ENCODE peak calls at places on chromosomes 3 and 15, in seven cellular contexts. One of them, this sample, is unnamed.

GRCh38 chr3:149726716-149727407 is 25.4 kb downstream of the COMMD2 start:
- DNase-seq in AG09309: no peak
- DNase-seq in upper lobe of right lung: no peak
- DNase-seq in BJ: no peak
- DNase-seq in endodermal cell: no peak
- DNase-seq in PC-3: peak; percentile 19
- DNase-seq in heart left ventricle: no peak
- DNase-seq in this sample: no peak

GRCh38 chr3:194275231-194275671 is 75.9 kb downstream of the CPN2 start:
- DNase-seq in AG09309: no peak
- DNase-seq in upper lobe of right lung: peak; percentile 23
- DNase-seq in BJ: no peak
- DNase-seq in endodermal cell: peak; percentile 64
- DNase-seq in PC-3: peak; percentile 8
- DNase-seq in heart left ventricle: no peak
- DNase-seq in this sample: no peak

GRCh38 chr3:66317750-66318366 is 97.1 kb downstream of the SLC25A26 start:
- DNase-seq in AG09309: no peak
- DNase-seq in upper lobe of right lung: no peak
- DNase-seq in BJ: no peak
- DNase-seq in endodermal cell: no peak
- DNase-seq in PC-3: no peak
- DNase-seq in heart left ventricle: no peak
- DNase-seq in this sample: no peak

GRCh38 chr15:92936138-92936537 is 36.0 kb downstream of the CHD2 start:
- DNase-seq in AG09309: no peak
- DNase-seq in upper lobe of right lung: no peak
- DNase-seq in BJ: no peak
- DNase-seq in endodermal cell: no peak
- DNase-seq in PC-3: no peak
- DNase-seq in heart left ventricle: no peak
- DNase-seq in this sample: no peak

GRCh38 chr3:120160050-120160449 is 65.8 kb upstream of the GSK3B start:
- DNase-seq in AG09309: peak; percentile 100
- DNase-seq in upper lobe of right lung: peak; percentile 79
- DNase-seq in BJ: peak; percentile 100
- DNase-seq in endodermal cell: no peak
- DNase-seq in PC-3: peak; percentile 99
- DNase-seq in heart left ventricle: no peak
- DNase-seq in this sample: peak; percentile 75

GRCh38 chr15:53068671-53069070 is 278.5 kb upstream of the ONECUT1 start:
- DNase-seq in AG09309: no peak
- DNase-seq in upper lobe of right lung: no peak
- DNase-seq in BJ: no peak
- DNase-seq in endodermal cell: no peak
- DNase-seq in PC-3: no peak
- DNase-seq in heart left ventricle: no peak
- DNase-seq in this sample: no peak

GRCh38 chr3:128935922-128936321 is 56.5 kb downstream of the ACAD9 start:
- DNase-seq in AG09309: no peak
- DNase-seq in upper lobe of right lung: no peak
- DNase-seq in BJ: no peak
- DNase-seq in endodermal cell: no peak
- DNase-seq in PC-3: no peak
- DNase-seq in heart left ventricle: no peak
- DNase-seq in this sample: no peak

GRCh38 chr3:117006123-117006522 is 296.5 kb downstream of the TUSC7 start:
- DNase-seq in AG09309: no peak
- DNase-seq in upper lobe of right lung: no peak
- DNase-seq in BJ: no peak
- DNase-seq in endodermal cell: no peak
- DNase-seq in PC-3: no peak
- DNase-seq in heart left ventricle: no peak
- DNase-seq in this sample: no peak

GRCh38 chr15:82093774-82094211 is 48.0 kb upstream of the MEX3B start:
- DNase-seq in AG09309: peak; percentile 69
- DNase-seq in upper lobe of right lung: no peak
- DNase-seq in BJ: no peak
- DNase-seq in endodermal cell: no peak
- DNase-seq in PC-3: peak; percentile 80
- DNase-seq in heart left ventricle: no peak
- DNase-seq in this sample: peak; percentile 51

GRCh38 chr15:76140069-76140454 is 80.3 kb downstream of the TMEM266 start:
- DNase-seq in AG09309: no peak
- DNase-seq in upper lobe of right lung: no peak
- DNase-seq in BJ: no peak
- DNase-seq in endodermal cell: peak; percentile 77
- DNase-seq in PC-3: no peak
- DNase-seq in heart left ventricle: peak; percentile 39
- DNase-seq in this sample: no peak

GRCh38 chr3:81581966-81582599 is 179.4 kb downstream of the GBE1 start:
- DNase-seq in AG09309: no peak
- DNase-seq in upper lobe of right lung: no peak
- DNase-seq in BJ: no peak
- DNase-seq in endodermal cell: peak; percentile 63
- DNase-seq in PC-3: peak; percentile 78
- DNase-seq in heart left ventricle: peak; percentile 19
- DNase-seq in this sample: peak; percentile 17

GRCh38 chr3:122298239-122298638 is 26.8 kb upstream of the CSTA start:
- DNase-seq in AG09309: no peak
- DNase-seq in upper lobe of right lung: no peak
- DNase-seq in BJ: no peak
- DNase-seq in endodermal cell: no peak
- DNase-seq in PC-3: peak; percentile 13
- DNase-seq in heart left ventricle: no peak
- DNase-seq in this sample: no peak

GRCh38 chr3:183213941-183214612 is 39.0 kb upstream of the B3GNT5 start:
- DNase-seq in AG09309: no peak
- DNase-seq in upper lobe of right lung: no peak
- DNase-seq in BJ: no peak
- DNase-seq in endodermal cell: no peak
- DNase-seq in PC-3: no peak
- DNase-seq in heart left ventricle: no peak
- DNase-seq in this sample: no peak

GRCh38 chr15:34933432-34933975 is 36.0 kb downstream of the AQR start:
- DNase-seq in AG09309: no peak
- DNase-seq in upper lobe of right lung: no peak
- DNase-seq in BJ: no peak
- DNase-seq in endodermal cell: no peak
- DNase-seq in PC-3: no peak
- DNase-seq in heart left ventricle: no peak
- DNase-seq in this sample: no peak

GRCh38 chr15:38828031-38828532 is 263.5 kb upstream of the RASGRP1 start:
- DNase-seq in AG09309: no peak
- DNase-seq in upper lobe of right lung: no peak
- DNase-seq in BJ: no peak
- DNase-seq in endodermal cell: no peak
- DNase-seq in PC-3: no peak
- DNase-seq in heart left ventricle: no peak
- DNase-seq in this sample: no peak

GRCh38 chr15:71565006-71565405 is 245.3 kb upstream of the NR2E3 start:
- DNase-seq in AG09309: no peak
- DNase-seq in upper lobe of right lung: no peak
- DNase-seq in BJ: no peak
- DNase-seq in endodermal cell: no peak
- DNase-seq in PC-3: no peak
- DNase-seq in heart left ventricle: no peak
- DNase-seq in this sample: no peak

GRCh38 chr15:63896336-63897115 is 62.8 kb upstream of the HERC1 start:
- DNase-seq in AG09309: peak; percentile 18
- DNase-seq in upper lobe of right lung: peak; percentile 56
- DNase-seq in BJ: peak; percentile 47
- DNase-seq in endodermal cell: peak; percentile 62
- DNase-seq in PC-3: peak; percentile 43
- DNase-seq in heart left ventricle: no peak
- DNase-seq in this sample: no peak

GRCh38 chr3:22729981-22730380 is 473.1 kb upstream of the UBE2E2 start:
- DNase-seq in AG09309: no peak
- DNase-seq in upper lobe of right lung: no peak
- DNase-seq in BJ: no peak
- DNase-seq in endodermal cell: no peak
- DNase-seq in PC-3: peak; percentile 48
- DNase-seq in heart left ventricle: no peak
- DNase-seq in this sample: no peak

GRCh38 chr3:128493221-128494151 is 485 bp upstream of the GATA2 start:
- DNase-seq in AG09309: no peak
- DNase-seq in upper lobe of right lung: peak; percentile 48
- DNase-seq in BJ: no peak
- DNase-seq in endodermal cell: peak; percentile 67
- DNase-seq in PC-3: no peak
- DNase-seq in heart left ventricle: no peak
- DNase-seq in this sample: no peak

GRCh38 chr15:41557673-41558399 is 1.2 kb upstream of the TYRO3 start:
- DNase-seq in AG09309: no peak
- DNase-seq in upper lobe of right lung: peak; percentile 82
- DNase-seq in BJ: peak; percentile 9
- DNase-seq in endodermal cell: peak; percentile 94
- DNase-seq in PC-3: peak; percentile 69
- DNase-seq in heart left ventricle: peak; percentile 66
- DNase-seq in this sample: no peak

GRCh38 chr15:89531796-89532537 is 35.6 kb upstream of the RHCG start:
- DNase-seq in AG09309: no peak
- DNase-seq in upper lobe of right lung: no peak
- DNase-seq in BJ: no peak
- DNase-seq in endodermal cell: no peak
- DNase-seq in PC-3: peak; percentile 33
- DNase-seq in heart left ventricle: no peak
- DNase-seq in this sample: no peak

GRCh38 chr3:153050978-153051377 is 111.0 kb upstream of the RAP2B start:
- DNase-seq in AG09309: no peak
- DNase-seq in upper lobe of right lung: no peak
- DNase-seq in BJ: no peak
- DNase-seq in endodermal cell: no peak
- DNase-seq in PC-3: no peak
- DNase-seq in heart left ventricle: no peak
- DNase-seq in this sample: no peak

GRCh38 chr15:31365655-31366127 is 39.1 kb downstream of the KLF13 start:
- DNase-seq in AG09309: peak; percentile 52
- DNase-seq in upper lobe of right lung: peak; percentile 97
- DNase-seq in BJ: peak; percentile 37
- DNase-seq in endodermal cell: peak; percentile 90
- DNase-seq in PC-3: no peak
- DNase-seq in heart left ventricle: peak; percentile 90
- DNase-seq in this sample: peak; percentile 35
- TF ChIP-seq CTCF in AG09309: peak; percentile 51
- TF ChIP-seq CTCF in upper lobe of right lung: peak; percentile 60
- TF ChIP-seq CTCF in BJ: peak; percentile 62
- TF ChIP-seq CTCF in endodermal cell: peak; percentile 62
- TF ChIP-seq CTCF in PC-3: no peak
- TF ChIP-seq CTCF in heart left ventricle: no peak
- TF ChIP-seq CTCF in this sample: peak; percentile 29

DNA sequence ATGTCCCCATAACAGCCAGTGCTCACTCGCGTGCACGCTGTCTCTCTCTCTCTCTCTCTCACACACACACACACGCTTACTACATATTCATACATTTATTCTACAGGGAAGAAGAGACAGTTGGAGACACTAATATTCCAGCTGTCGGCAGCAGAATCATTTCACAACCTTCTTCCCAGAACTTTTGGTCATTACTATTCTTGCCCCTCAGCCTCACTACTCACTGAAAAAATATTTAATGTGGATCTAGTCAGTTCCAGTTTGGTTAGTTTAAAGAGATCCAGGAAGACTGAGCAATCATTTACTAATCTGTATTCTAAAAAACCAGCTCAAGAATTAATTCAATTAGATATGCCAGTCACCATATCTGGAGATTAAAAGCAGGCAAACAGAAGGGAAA is 394.9 kb downstream of the PTPRG start:
- DNase-seq in AG09309: peak; percentile 65
- DNase-seq in upper lobe of right lung: no peak
- DNase-seq in BJ: peak; percentile 51
- DNase-seq in endodermal cell: no peak
- DNase-seq in PC-3: no peak
- DNase-seq in heart left ventricle: no peak
- DNase-seq in this sample: no peak
- H3K4me3 ChIP-seq in AG09309: no peak overlapping the region
- H3K4me3 ChIP-seq in upper lobe of right lung: no peak overlapping the region
- H3K4me3 ChIP-seq in BJ: no peak overlapping the region
- H3K4me3 ChIP-seq in endodermal cell: no peak overlapping the region
- H3K4me3 ChIP-seq in PC-3: no peak overlapping the region
- H3K4me3 ChIP-seq in heart left ventricle: no peak overlapping the region
- H3K4me3 ChIP-seq in this sample: no peak overlapping the region

GRCh38 chr3:33145901-33146580 is 32.2 kb downstream of the CRTAP start:
- DNase-seq in AG09309: no peak
- DNase-seq in upper lobe of right lung: no peak
- DNase-seq in BJ: no peak
- DNase-seq in endodermal cell: no peak
- DNase-seq in PC-3: no peak
- DNase-seq in heart left ventricle: no peak
- DNase-seq in this sample: no peak

GRCh38 chr3:33141006-33141405 is 27.2 kb downstream of the CRTAP start:
- DNase-seq in AG09309: no peak
- DNase-seq in upper lobe of right lung: no peak
- DNase-seq in BJ: no peak
- DNase-seq in endodermal cell: no peak
- DNase-seq in PC-3: no peak
- DNase-seq in heart left ventricle: no peak
- DNase-seq in this sample: no peak

GRCh38 chr3:33146791-33147445 is 33.1 kb downstream of the CRTAP start:
- DNase-seq in AG09309: peak; percentile 13
- DNase-seq in upper lobe of right lung: no peak
- DNase-seq in BJ: no peak
- DNase-seq in endodermal cell: no peak
- DNase-seq in PC-3: peak; percentile 39
- DNase-seq in heart left ventricle: no peak
- DNase-seq in this sample: no peak

GRCh38 chr3:33145221-33145900 is 31.5 kb downstream of the CRTAP start:
- DNase-seq in AG09309: no peak
- DNase-seq in upper lobe of right lung: no peak
- DNase-seq in BJ: no peak
- DNase-seq in endodermal cell: no peak
- DNase-seq in PC-3: no peak
- DNase-seq in heart left ventricle: no peak
- DNase-seq in this sample: no peak

GRCh38 chr3:33144433-33144832 is 30.6 kb downstream of the CRTAP start:
- DNase-seq in AG09309: no peak
- DNase-seq in upper lobe of right lung: no peak
- DNase-seq in BJ: no peak
- DNase-seq in endodermal cell: peak; percentile 88
- DNase-seq in PC-3: peak; percentile 21
- DNase-seq in heart left ventricle: no peak
- DNase-seq in this sample: no peak
- TF ChIP-seq CTCF in AG09309: peak; percentile 27
- TF ChIP-seq CTCF in upper lobe of right lung: peak; percentile 32
- TF ChIP-seq CTCF in BJ: peak; percentile 11
- TF ChIP-seq CTCF in endodermal cell: peak; percentile 89
- TF ChIP-seq CTCF in PC-3: peak; percentile 76
- TF ChIP-seq CTCF in heart left ventricle: no peak
- TF ChIP-seq CTCF in this sample: peak; percentile 62

GRCh38 chr3:113698891-113699465 is 2.5 kb upstream of the USF3 start:
- DNase-seq in AG09309: no peak
- DNase-seq in upper lobe of right lung: no peak
- DNase-seq in BJ: no peak
- DNase-seq in endodermal cell: peak; percentile 69
- DNase-seq in PC-3: no peak
- DNase-seq in heart left ventricle: no peak
- DNase-seq in this sample: no peak
- H3K4me3 ChIP-seq in AG09309: peak overlapping the region; percentile 1
- H3K4me3 ChIP-seq in upper lobe of right lung: peak overlapping the region; percentile 39
- H3K4me3 ChIP-seq in BJ: no peak overlapping the region
- H3K4me3 ChIP-seq in endodermal cell: no peak overlapping the region
- H3K4me3 ChIP-seq in PC-3: no peak overlapping the region
- H3K4me3 ChIP-seq in heart left ventricle: peak overlapping the region; percentile 26
- H3K4me3 ChIP-seq in this sample: no peak overlapping the region